ENCODE peak calls at places on chromosomes 16 and 17, in ten cellular contexts. Q is left ventricle myocardium inferior; W is CD4-positive, alpha-beta T cell; G is breast epithelium; J is heart right ventricle; E is nephron progenitor cell; V is neural crest cell; L is A549; I is vagina; T is upper lobe of right lung. U is an unnamed sample.

GRCh38 chr16:7206469-7206868 is 126.2 kb upstream of the RBFOX1 start:
- DNase-seq in Q (no peak), W (no peak), G (no peak), J (no peak), E (no peak), V (no peak), L (no peak), I (no peak), T (no peak), U (no peak)

GRCh38 chr17:43906951-43907424 is 348 bp downstream of the MPP2 start:
- DNase-seq in Q (no peak), W (no peak), G (no peak), J (no peak), E (no peak), V (no peak), L (no peak), I (no peak), T (no peak), U (no peak)

GRCh38 chr17:46818319-46818928 is at the start of gene WNT3:
- DNase-seq in Q (no peak), W (peak; percentile 20), G (no peak), J (no peak), E (peak; percentile 63), V (no peak), L (no peak), I (no peak), T (peak; percentile 75), U (peak; percentile 57)

GRCh38 chr17:9606453-9606852 is 30.0 kb downstream of the CFAP52 start:
- DNase-seq in Q (no peak), W (no peak), G (no peak), J (no peak), E (no peak), V (no peak), L (no peak), I (no peak), T (no peak), U (no peak)

GRCh38 chr17:82551779-82552457 is 32.4 kb downstream of the FOXK2 start:
- DNase-seq in Q (peak; percentile 69), W (peak; percentile 64), G (peak; percentile 55), J (peak; percentile 70), E (peak; percentile 55), V (peak; percentile 35), L (peak; percentile 81), I (no peak), T (peak; percentile 89), U (peak; percentile 77)

GRCh38 chr17:66518108-66518507 is 215.7 kb downstream of the PRKCA start:
- DNase-seq in Q (no peak), W (no peak), G (no peak), J (no peak), E (no peak), V (no peak), L (no peak), I (no peak), T (no peak), U (no peak)

GRCh38 chr16:81647527-81647926 is 131.6 kb upstream of the PLCG2 start:
- DNase-seq in Q (no peak), W (no peak), G (no peak), J (no peak), E (no peak), V (no peak), L (peak; percentile 67), I (no peak), T (no peak), U (no peak)

GRCh38 chr16:9151597-9151996 is 60.2 kb downstream of the HAPSTR1 start:
- DNase-seq in Q (no peak), W (no peak), G (no peak), J (no peak), E (no peak), V (no peak), L (no peak), I (no peak), T (no peak), U (no peak)

GRCh38 chr16:13883881-13884280 is 36.1 kb upstream of the ERCC4 start:
- DNase-seq in Q (no peak), W (no peak), G (no peak), J (no peak), E (no peak), V (no peak), L (no peak), I (no peak), T (no peak), U (no peak)

GRCh38 chr16:79519448-79519847 is 81.1 kb downstream of the MAF start:
- DNase-seq in Q (peak; percentile 33), W (no peak), G (no peak), J (no peak), E (no peak), V (no peak), L (no peak), I (no peak), T (peak; percentile 68), U (no peak)

GRCh38 chr17:74454197-74455024 is 12.0 kb upstream of the CD300A start:
- DNase-seq in Q (peak; percentile 95), W (no peak), G (no peak), J (peak; percentile 94), E (peak; percentile 95), V (peak; percentile 80), L (no peak), I (no peak), T (peak; percentile 96), U (peak; percentile 80)

GRCh38 chr17:72090108-72090507 is 30.7 kb upstream of the SOX9 start:
- DNase-seq in Q (no peak), W (no peak), G (no peak), J (no peak), E (no peak), V (no peak), L (no peak), I (no peak), T (no peak), U (no peak)

GRCh38 chr16:26697826-26698225 is 368.9 kb upstream of the C16orf82 start:
- DNase-seq in Q (no peak), W (no peak), G (no peak), J (no peak), E (no peak), V (no peak), L (no peak), I (no peak), T (no peak), U (no peak)

DNA sequence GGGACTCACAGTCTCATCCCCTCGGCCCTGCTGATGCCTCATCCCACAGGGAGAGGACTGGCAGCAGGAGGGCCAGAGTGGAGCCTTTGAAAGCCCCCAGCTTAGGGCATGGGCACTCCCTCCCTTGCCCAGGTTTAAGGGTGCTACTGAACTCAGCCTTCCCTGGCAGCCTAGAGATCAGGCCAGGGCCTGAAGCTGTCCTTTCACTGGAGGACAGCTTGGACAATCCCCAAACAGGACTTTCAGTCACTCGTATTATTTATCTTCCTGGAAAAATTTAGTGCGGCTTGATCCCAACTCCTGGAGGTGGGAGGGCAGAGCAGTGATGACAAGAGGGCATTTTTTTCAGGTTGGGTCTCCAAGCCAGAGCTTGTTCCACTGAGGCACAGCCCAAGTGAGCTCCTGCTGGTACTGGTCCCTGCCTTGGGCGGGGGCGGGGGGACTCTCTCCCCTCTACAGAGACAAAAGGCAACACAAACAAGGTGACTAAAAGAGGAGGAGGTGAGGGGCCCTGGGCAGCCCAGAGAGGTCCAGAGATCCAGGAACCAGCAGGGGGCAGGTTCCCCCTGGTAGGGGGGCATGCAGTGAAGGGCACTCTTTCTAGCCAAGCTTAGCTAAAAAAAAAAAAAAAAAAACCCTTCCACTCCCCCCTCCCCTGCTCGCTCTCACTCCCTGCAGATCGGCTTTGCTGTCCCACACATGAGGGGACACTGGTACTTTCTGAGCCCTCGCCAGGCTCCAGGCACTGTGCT is 1.7 kb downstream of the ZNF385C start:
- DNase-seq in Q (no peak), W (no peak), G (no peak), J (no peak), E (no peak), V (no peak), L (no peak), I (no peak), T (no peak), U (no peak)
- TF ChIP-seq CTCF in Q (no peak), W (no peak), G (no peak), J (no peak), E (no peak), V (no peak), L (no peak), I (no peak), T (no peak), U (no peak)

DNA sequence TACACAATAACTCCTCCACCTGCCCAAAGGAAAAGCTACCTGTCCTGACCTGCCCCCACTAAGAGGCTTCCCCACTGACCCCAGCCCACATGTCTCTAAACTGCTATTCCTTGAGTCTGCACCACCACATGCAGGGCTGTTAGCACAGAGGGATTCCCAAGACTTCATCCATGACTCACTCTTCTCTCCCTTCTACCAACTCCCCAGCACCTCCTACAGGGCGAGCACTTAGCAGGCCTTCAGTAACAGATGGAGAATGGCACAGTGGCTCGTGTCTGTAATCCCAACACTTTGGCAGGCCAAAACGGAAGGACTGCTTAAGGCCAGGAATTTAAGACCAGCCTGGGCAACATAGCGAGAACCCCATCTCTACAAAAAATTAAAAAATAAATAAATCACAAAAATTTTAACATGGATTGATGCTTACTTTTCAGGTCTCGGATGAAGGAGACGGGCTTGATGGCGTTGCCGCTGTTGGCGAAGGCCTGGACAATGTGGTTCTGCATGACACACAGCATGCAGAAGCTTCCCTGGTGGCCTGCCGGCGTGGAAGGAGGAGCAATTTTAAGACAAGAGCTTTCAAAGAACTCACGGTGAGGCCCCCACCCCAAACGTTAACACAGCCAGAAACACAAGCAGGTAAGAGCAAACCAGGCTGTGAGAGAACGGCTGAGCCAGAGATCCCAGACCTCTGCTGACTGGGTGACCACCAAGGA is 12.0 kb downstream of the USP36 start:
- DNase-seq in Q (no peak), W (no peak), G (no peak), J (no peak), E (no peak), V (no peak), L (peak; percentile 67), I (no peak), T (no peak), U (no peak)
- TF ChIP-seq CTCF in Q (no peak), W (no peak), G (no peak), J (no peak), E (no peak), V (no peak), L (peak; percentile 26), I (no peak), T (no peak), U (no peak)

GRCh38 chr16:10788665-10789064 is 29.9 kb downstream of the TVP23A start:
- DNase-seq in Q (no peak), W (no peak), G (no peak), J (no peak), E (no peak), V (no peak), L (no peak), I (no peak), T (no peak), U (no peak)
- TF ChIP-seq CTCF in Q (no peak), W (no peak), G (no peak), J (peak; percentile 3), E (no peak), V (no peak), L (no peak), I (no peak), T (no peak), U (no peak)

DNA sequence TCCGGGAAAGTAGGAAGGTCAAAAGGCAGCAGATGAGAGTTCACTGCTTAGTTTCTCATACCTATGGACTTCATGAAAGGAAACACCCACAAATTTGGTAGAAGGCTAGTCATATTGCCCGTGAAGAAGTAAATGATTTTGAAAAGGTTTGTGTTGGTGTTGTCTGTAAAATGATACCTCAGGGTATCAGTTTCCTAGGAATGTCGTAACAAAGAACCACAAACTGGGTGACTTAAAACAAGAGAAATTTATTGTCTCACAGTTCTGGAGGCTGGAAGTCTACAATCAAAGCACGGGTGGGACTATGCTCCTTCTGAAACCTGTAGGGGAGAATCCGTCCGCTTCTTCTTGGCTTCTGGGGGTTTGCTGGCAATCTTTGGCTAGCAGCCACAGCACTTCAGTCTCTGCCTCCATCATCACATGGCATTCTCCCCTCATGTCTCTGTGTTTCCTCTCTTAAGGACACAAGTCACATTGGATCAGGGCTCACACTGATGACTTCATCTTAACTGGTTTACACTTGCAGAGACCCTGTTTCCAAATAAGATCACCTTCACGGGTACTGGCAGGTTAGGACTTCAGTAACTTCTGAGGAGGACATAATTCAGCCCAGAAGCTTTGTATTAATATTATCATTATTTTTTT is 2.0 kb upstream of the NAE1 start:
- DNase-seq in Q (no peak), W (no peak), G (no peak), J (no peak), E (no peak), V (no peak), L (no peak), I (no peak), T (no peak), U (no peak)
- TF ChIP-seq CTCF in Q (no peak), W (no peak), G (no peak), J (no peak), E (no peak), V (no peak), L (no peak), I (no peak), T (no peak), U (no peak)